ENCODE peak calls at places on chromosome 4, in seven cellular contexts. A is neural progenitor cell, D is B cell, O is hypothalamus, W is H9, Q is NCI-H1930, L is A172. T is an unnamed sample.

GRCh38 chr4:174490356-174490969 is 31.8 kb downstream of the HPGD start:
- DNase-seq in A (no peak), D (no peak), O (no peak), W (no peak), Q (no peak), L (peak; percentile 42), T (no peak)

GRCh38 chr4:173990879-173991231 is 292.6 kb downstream of the FBXO8 start:
- DNase-seq in A (peak; percentile 54), D (no peak), O (no peak), W (no peak), Q (no peak), L (no peak), T (no peak)

GRCh38 chr4:10715696-10716095 is 31.1 kb upstream of the CLNK start:
- DNase-seq in A (peak; percentile 11), D (no peak), O (no peak), W (no peak), Q (no peak), L (no peak), T (no peak)

GRCh38 chr4:111641813-111642579 is 503.3 kb upstream of the FAM241A start:
- DNase-seq in A (peak; percentile 91), D (peak; percentile 39), O (peak; percentile 4), W (peak; percentile 67), Q (peak; percentile 47), L (peak; percentile 78), T (peak; percentile 53)

GRCh38 chr4:71691416-71692073 is 92.3 kb downstream of the GC start:
- DNase-seq in A (no peak), D (no peak), O (no peak), W (no peak), Q (no peak), L (no peak), T (no peak)

GRCh38 chr4:149676076-149676475 is 139.6 kb downstream of the IQCM start:
- DNase-seq in A (no peak), D (no peak), O (no peak), W (no peak), Q (no peak), L (no peak), T (no peak)

GRCh38 chr4:2390780-2391490 is 27.5 kb downstream of the ZFYVE28 start:
- DNase-seq in A (no peak), D (peak; percentile 33), O (no peak), W (no peak), Q (no peak), L (no peak), T (no peak)

GRCh38 chr4:37767546-37767945 is 58.9 kb upstream of the PGM2 start:
- DNase-seq in A (no peak), D (no peak), O (no peak), W (no peak), Q (no peak), L (peak; percentile 8), T (no peak)

GRCh38 chr4:70969076-70969475 is 24.4 kb upstream of the DCK start:
- DNase-seq in A (no peak), D (no peak), O (no peak), W (no peak), Q (no peak), L (peak; percentile 2), T (no peak)

GRCh38 chr4:163688856-163689255 is 194.4 kb downstream of the TMA16 start:
- DNase-seq in A (no peak), D (no peak), O (no peak), W (no peak), Q (no peak), L (no peak), T (no peak)

GRCh38 chr4:76459291-76459723 is 24.3 kb downstream of the SHROOM3 start:
- DNase-seq in A (peak; percentile 97), D (no peak), O (no peak), W (peak; percentile 80), Q (no peak), L (peak; percentile 75), T (no peak)

GRCh38 chr4:158496030-158496741 is 25.5 kb upstream of the RXFP1 start:
- DNase-seq in A (peak; percentile 76), D (no peak), O (no peak), W (peak; percentile 58), Q (no peak), L (peak; percentile 11), T (peak; percentile 38)

GRCh38 chr4:37648084-37648817 is 37.9 kb downstream of the RELL1 start:
- DNase-seq in A (no peak), D (no peak), O (no peak), W (peak; percentile 60), Q (no peak), L (peak; percentile 94), T (no peak)

GRCh38 chr4:119105605-119106004 is 30.0 kb upstream of the MYOZ2 start:
- DNase-seq in A (no peak), D (no peak), O (no peak), W (no peak), Q (no peak), L (no peak), T (no peak)